ENCODE peak calls at places on chromosomes 5 and 9, in five cellular contexts. N is left ventricle myocardium inferior, B is psoas muscle, D is ovary, Z is transverse colon. O is an unnamed sample. For H3K27me3, the result is how much of the 10 kb centered on the place peaks cover.

GRCh38 chr9:93599571-93600403 is 23.4 kb downstream of the PHF2 start:
- DNase-seq in N (no peak), B (no peak), D (no peak), Z (no peak), O (no peak)

GRCh38 chr5:40685191-40685590 is 5.5 kb downstream of the PTGER4 start:
- DNase-seq in N (no peak), B (no peak), D (no peak), Z (no peak), O (no peak)

GRCh38 chr5:78808380-78808779 is 159.8 kb upstream of the LHFPL2 start:
- DNase-seq in N (peak), B (no peak), D (no peak), Z (no peak), O (no peak)

GRCh38 chr5:134406390-134406789 is 5.3 kb downstream of the CDKN2AIPNL start:
- DNase-seq in N (no peak), B (no peak), D (no peak), Z (no peak), O (no peak)

GRCh38 chr5:83742089-83742488 is 21.4 kb upstream of the HAPLN1 start:
- DNase-seq in N (no peak), B (no peak), D (no peak), Z (no peak), O (no peak)

GRCh38 chr9:119284118-119284517 is 85.1 kb downstream of the BRINP1 start:
- DNase-seq in N (no peak), B (no peak), D (no peak), Z (no peak), O (no peak)

GRCh38 chr5:78162253-78162862 is 132.1 kb downstream of the AP3B1 start:
- DNase-seq in N (no peak), B (no peak), D (no peak), Z (no peak), O (no peak)

GRCh38 chr5:157379983-157380382 is 80.0 kb upstream of the NIPAL4 start:
- DNase-seq in N (no peak), B (no peak), D (no peak), Z (no peak), O (no peak)

GRCh38 chr5:15420201-15420600 is 79.8 kb upstream of the FBXL7 start:
- DNase-seq in N (peak), B (peak), D (no peak), Z (no peak), O (peak)

GRCh38 chr5:140795259-140795641 is 598 bp downstream of the PCDHA2 start:
- DNase-seq in N (no peak), B (no peak), D (no peak), Z (no peak), O (no peak)

GRCh38 chr5:152349683-152350526 is 55.2 kb downstream of the NMUR2 start:
- DNase-seq in N (peak), B (no peak), D (no peak), Z (peak), O (peak)

GRCh38 chr9:87682085-87682484 is 43.8 kb upstream of the CTSL start:
- DNase-seq in N (no peak), B (no peak), D (no peak), Z (no peak), O (no peak)

GRCh38 chr5:29005386-29005785 is 1967.0 kb upstream of the CDH9 start:
- DNase-seq in N (no peak), B (no peak), D (no peak), Z (no peak), O (no peak)

GRCh38 chr9:136052991-136053756 is 41.9 kb downstream of the NACC2 start:
- DNase-seq in N (no peak), B (no peak), D (no peak), Z (no peak), O (no peak)

GRCh38 chr5:490116-491094 is 33.8 kb downstream of the SLC9A3 start:
- DNase-seq in N (no peak), B (no peak), D (no peak), Z (no peak), O (no peak)

GRCh38 chr9:99294850-99295461 is 72.9 kb downstream of the SEC61B start:
- DNase-seq in N (no peak), B (no peak), D (no peak), Z (no peak), O (no peak)

GRCh38 chr9:136058801-136059302 is 36.2 kb downstream of the NACC2 start:
- DNase-seq in N (no peak), B (no peak), D (no peak), Z (no peak), O (no peak)

GRCh38 chr9:134728021-134728795 is 86.6 kb downstream of the COL5A1 start:
- DNase-seq in N (no peak), B (no peak), D (no peak), Z (no peak), O (no peak)

GRCh38 chr5:54234304-54234938 is 76.0 kb downstream of the ARL15 start:
- DNase-seq in N (no peak), B (no peak), D (no peak), Z (no peak), O (no peak)

GRCh38 chr9:134434896-134435506 is 108.7 kb downstream of the RXRA start:
- DNase-seq in N (peak), B (peak), D (peak), Z (peak), O (peak)

GRCh38 chr5:159031513-159031912 is 68.2 kb downstream of the EBF1 start:
- DNase-seq in N (no peak), B (no peak), D (no peak), Z (no peak), O (no peak)

GRCh38 chr5:127887282-127887681 is 184.1 kb downstream of the CCDC192 start:
- DNase-seq in N (no peak), B (no peak), D (no peak), Z (no peak), O (no peak)

GRCh38 chr9:34646211-34647083 is at the start of gene GALT:
- DNase-seq in N (peak), B (peak), D (peak), Z (peak), O (peak)

GRCh38 chr5:67021522-67022316 is 174.9 kb downstream of the CD180 start:
- DNase-seq in N (no peak), B (no peak), D (no peak), Z (no peak), O (no peak)

GRCh38 chr5:112742424-112742823 is 4.7 kb downstream of the APC start:
- DNase-seq in N (no peak), B (no peak), D (no peak), Z (no peak), O (no peak)

GRCh38 chr5:14035859-14036440 is 91.5 kb upstream of the DNAH5 start:
- DNase-seq in N (no peak), B (no peak), D (no peak), Z (peak), O (peak)

DNA sequence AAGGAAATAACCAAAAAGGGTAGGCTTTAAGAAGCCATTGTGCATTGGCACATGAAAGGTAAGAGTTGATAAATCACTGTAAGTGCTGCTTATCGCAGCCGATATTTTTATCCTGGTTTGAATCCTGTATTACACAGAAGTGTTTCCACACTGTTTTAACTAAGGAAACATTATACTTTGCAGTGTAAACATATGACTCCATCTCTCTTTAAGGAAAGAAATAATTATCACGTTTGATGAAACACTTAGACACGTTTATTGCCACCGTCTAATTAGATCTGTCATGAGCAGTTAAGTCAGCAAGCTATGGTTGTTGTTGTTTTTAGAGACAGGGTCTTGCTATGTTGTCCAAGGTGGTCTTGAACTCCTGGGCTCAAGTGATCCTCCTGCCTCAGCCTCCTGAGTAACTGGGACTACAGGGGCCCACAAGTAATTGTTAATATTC is 85.7 kb upstream of the TNFAIP8 start:
- DNase-seq in N (no peak), B (no peak), D (no peak), Z (no peak), O (no peak)
- H3K4me3 ChIP-seq in N (peak), B (peak), D (no peak), Z (peak), O (no peak)

DNA sequence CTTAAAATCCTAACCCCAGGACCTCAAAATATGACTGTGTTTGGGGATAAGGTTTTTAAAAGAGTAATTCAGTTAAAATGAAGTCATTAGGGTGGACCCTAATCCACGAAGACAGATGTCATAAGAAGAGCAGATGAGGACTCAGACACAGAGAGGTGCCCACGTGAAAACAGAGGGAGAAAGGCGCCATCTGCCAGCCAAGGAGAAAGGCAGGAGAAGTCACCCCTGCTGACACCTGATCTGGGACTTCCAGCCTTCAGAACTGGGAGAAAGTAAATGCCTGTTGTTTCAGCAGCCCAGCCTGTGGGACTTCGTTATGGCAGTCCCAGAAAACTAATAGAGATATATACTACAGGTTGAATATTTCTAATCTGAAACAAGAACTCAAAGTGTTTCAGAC is 67.4 kb downstream of the ROR2 start:
- DNase-seq in N (no peak), B (no peak), D (no peak), Z (no peak), O (no peak)
- TF ChIP-seq CTCF in N (no peak), B (no peak), D (no peak), Z (no peak), O (no peak)

GRCh38 chr9:95808001-95808400 is 67.5 kb upstream of the ERCC6L2 start:
- DNase-seq in N (no peak), B (no peak), D (no peak), Z (no peak), O (no peak)
- H3K27me3 ChIP-seq in N (under half), B (under half), D (under half), Z (under half), O (under half)

GRCh38 chr5:31638286-31638685 is 645 bp upstream of the PDZD2 start:
- DNase-seq in N (peak), B (peak), D (peak), Z (no peak), O (peak)

GRCh38 chr5:31640573-31640972 is 1.6 kb downstream of the PDZD2 start:
- DNase-seq in N (no peak), B (no peak), D (no peak), Z (no peak), O (no peak)

GRCh38 chr5:31638748-31639418 is at the start of gene PDZD2:
- DNase-seq in N (peak), B (peak), D (peak), Z (peak), O (peak)

GRCh38 chr5:31640024-31640423 is 1.1 kb downstream of the PDZD2 start:
- DNase-seq in N (peak), B (no peak), D (no peak), Z (no peak), O (no peak)

GRCh38 chr5:31639488-31640011 is 619 bp downstream of the PDZD2 start:
- DNase-seq in N (no peak), B (no peak), D (peak), Z (no peak), O (peak)
- H3K4me3 ChIP-seq in N (peak), B (peak), D (peak), Z (peak), O (peak)

GRCh38 chr5:126513302-126513701 is 81.7 kb downstream of the ALDH7A1 start:
- DNase-seq in N (no peak), B (no peak), D (no peak), Z (no peak), O (no peak)

GRCh38 chr5:126515337-126515736 is 79.7 kb downstream of the ALDH7A1 start:
- DNase-seq in N (no peak), B (no peak), D (no peak), Z (no peak), O (no peak)

GRCh38 chr5:126513703-126514102 is 81.3 kb downstream of the ALDH7A1 start:
- DNase-seq in N (no peak), B (no peak), D (peak), Z (no peak), O (no peak)

GRCh38 chr5:126516133-126516532 is 78.9 kb downstream of the ALDH7A1 start:
- DNase-seq in N (no peak), B (no peak), D (no peak), Z (no peak), O (no peak)

GRCh38 chr5:126514159-126515141 is 80.6 kb downstream of the ALDH7A1 start:
- DNase-seq in N (no peak), B (no peak), D (peak), Z (no peak), O (no peak)
- TF ChIP-seq CTCF in N (no peak), B (no peak), D (no peak), Z (no peak), O (no peak)

DNA sequence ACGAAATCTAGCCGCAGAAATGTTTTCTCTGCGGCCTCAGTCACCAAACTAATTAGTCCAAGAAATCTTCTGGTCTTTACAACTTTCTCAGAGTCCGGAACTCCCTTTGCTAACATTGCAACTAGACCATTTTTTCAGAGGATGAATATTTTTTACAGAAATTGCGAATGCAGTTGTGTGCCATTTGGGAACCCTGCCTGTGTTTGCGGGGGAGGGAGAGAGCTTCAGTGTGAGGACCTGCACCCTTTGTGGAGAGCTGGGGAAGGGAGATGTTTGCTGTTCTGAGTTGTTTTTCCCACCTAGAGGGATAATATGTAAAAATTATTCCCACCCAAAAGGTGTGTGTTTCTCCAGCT is 2.1 kb downstream of the IRX1 start:
- DNase-seq in N (no peak), B (no peak), D (no peak), Z (no peak), O (no peak)
- H3K27me3 ChIP-seq in N (half or more), B (under half), D (under half), Z (half or more), O (half or more)

GRCh38 chr5:132260714-132261615 is 3.5 kb downstream of the PDLIM4 start:
- DNase-seq in N (peak), B (peak), D (peak), Z (peak), O (peak)
- H3K4me3 ChIP-seq in N (no peak), B (no peak), D (no peak), Z (peak), O (no peak)

DNA sequence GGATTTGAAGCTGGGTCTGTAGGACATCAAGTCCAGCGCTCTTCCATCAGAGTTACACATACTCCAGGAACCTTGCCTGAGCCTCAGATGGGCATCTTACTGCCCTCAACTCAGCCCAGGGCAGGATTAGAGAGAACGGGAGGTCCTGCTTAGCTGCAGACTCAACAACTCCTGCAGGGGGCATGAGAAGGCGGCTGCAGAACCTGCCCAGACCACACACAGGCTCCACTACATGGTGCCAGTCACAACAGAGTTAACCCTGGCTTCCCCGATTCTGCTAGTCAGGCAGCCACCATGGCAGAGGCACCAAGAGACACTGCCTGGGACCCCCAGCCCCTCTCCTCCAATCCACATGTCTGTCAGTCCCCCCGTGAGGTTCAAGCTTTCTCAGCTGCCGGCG is 23.9 kb upstream of the CPLX2 start:
- DNase-seq in N (no peak), B (no peak), D (no peak), Z (no peak), O (no peak)
- TF ChIP-seq CTCF in N (peak), B (no peak), D (no peak), Z (no peak), O (no peak)

GRCh38 chr9:121601234-121601633 is 50.2 kb upstream of the DAB2IP start:
- DNase-seq in N (no peak), B (no peak), D (no peak), Z (no peak), O (no peak)
- H3K27me3 ChIP-seq in N (under half), B (under half), D (under half), Z (under half), O (under half)

GRCh38 chr9:20549053-20549452 is 73.2 kb downstream of the MLLT3 start:
- DNase-seq in N (no peak), B (no peak), D (no peak), Z (no peak), O (no peak)

GRCh38 chr9:20552874-20553624 is 69.2 kb downstream of the MLLT3 start:
- DNase-seq in N (no peak), B (no peak), D (no peak), Z (no peak), O (no peak)

GRCh38 chr9:20550326-20550725 is 72.0 kb downstream of the MLLT3 start:
- DNase-seq in N (no peak), B (no peak), D (no peak), Z (no peak), O (no peak)

GRCh38 chr9:20551835-20552234 is 70.5 kb downstream of the MLLT3 start:
- DNase-seq in N (no peak), B (no peak), D (no peak), Z (no peak), O (no peak)

DNA sequence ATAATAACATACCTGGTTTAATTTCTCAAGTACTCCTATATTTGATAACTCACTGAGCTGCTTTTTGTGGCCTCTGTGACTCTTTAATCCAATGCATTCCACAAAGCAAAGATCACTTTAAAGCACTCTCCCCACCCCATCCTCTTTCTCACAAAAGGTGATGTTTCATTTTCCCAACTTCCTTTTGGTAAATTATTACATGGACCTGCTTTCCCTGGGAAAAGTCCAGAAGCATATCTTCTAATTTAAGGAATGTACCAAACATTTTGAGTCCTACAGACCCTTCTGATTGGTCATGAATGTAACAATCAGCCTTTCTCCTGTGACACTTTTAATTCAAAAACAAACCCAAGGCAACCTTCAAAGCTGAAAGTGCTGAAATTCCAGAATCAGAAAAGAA is 71.1 kb downstream of the MLLT3 start:
- DNase-seq in N (no peak), B (no peak), D (no peak), Z (no peak), O (no peak)
- H3K4me3 ChIP-seq in N (no peak), B (no peak), D (no peak), Z (no peak), O (no peak)